ENCODE peak calls at places on chromosomes 2 and 18, in nine cellular contexts. Z is progenitor cell of endocrine pancreas, G is NCI-H1694, Y is ELF-1, C is H54, L is T-helper 22 cell, Q is activated T-cell treated with anti-CD3 and anti-CD28 coated beads for 24 hours, H is HuH-7, T is NCI-H2029 treated with DMSO at 0.1 percent for 48 hours. E is an unnamed sample.

GRCh38 chr2:207764096-207764630 is 5.5 kb downstream of the FZD5 start:
- DNase-seq in Z (no peak), G (no peak), Y (no peak), C (no peak), L (no peak), Q (no peak), H (no peak), T (no peak), E (no peak)

GRCh38 chr2:169961911-169962310 is 134.7 kb downstream of the UBR3 start:
- DNase-seq in Z (no peak), G (no peak), Y (no peak), C (no peak), L (no peak), Q (no peak), H (no peak), T (no peak), E (no peak)

GRCh38 chr2:182866461-182867369 is at the start of gene FRZB:
- DNase-seq in Z (peak; percentile 39), G (no peak), Y (peak; percentile 67), C (no peak), L (no peak), Q (no peak), H (peak; percentile 78), T (no peak), E (peak; percentile 95)

GRCh38 chr18:48942554-48943261 is 8.1 kb downstream of the SMAD7 start:
- DNase-seq in Z (peak; percentile 46), G (no peak), Y (peak; percentile 66), C (peak; percentile 78), L (no peak), Q (no peak), H (peak; percentile 83), T (no peak), E (peak; percentile 95)

GRCh38 chr2:159982270-159982669 is 80.1 kb downstream of the PLA2R1 start:
- DNase-seq in Z (no peak), G (no peak), Y (peak; percentile 28), C (peak; percentile 5), L (no peak), Q (no peak), H (no peak), T (no peak), E (peak; percentile 34)

GRCh38 chr2:144510206-144510991 is 9.5 kb downstream of the ZEB2 start:
- DNase-seq in Z (no peak), G (no peak), Y (peak; percentile 90), C (no peak), L (no peak), Q (no peak), H (no peak), T (no peak), E (peak; percentile 86)

GRCh38 chr2:30421551-30422436 is 25.3 kb upstream of the LCLAT1 start:
- DNase-seq in Z (no peak), G (no peak), Y (peak; percentile 67), C (no peak), L (peak; percentile 1), Q (no peak), H (no peak), T (no peak), E (peak; percentile 82)

GRCh38 chr2:213281156-213281555 is 3.1 kb upstream of the SPAG16 start:
- DNase-seq in Z (no peak), G (no peak), Y (no peak), C (no peak), L (no peak), Q (no peak), H (no peak), T (no peak), E (no peak)

GRCh38 chr18:38297910-38298309 is 732.3 kb upstream of the CELF4 start:
- DNase-seq in Z (no peak), G (peak; percentile 63), Y (no peak), C (no peak), L (no peak), Q (no peak), H (no peak), T (no peak), E (no peak)

GRCh38 chr2:240629968-240630770 is 4.9 kb downstream of the GPR35 start:
- DNase-seq in Z (no peak), G (no peak), Y (no peak), C (no peak), L (no peak), Q (no peak), H (no peak), T (no peak), E (no peak)

GRCh38 chr2:174631009-174631981 is 33.7 kb upstream of the WIPF1 start:
- DNase-seq in Z (no peak), G (no peak), Y (no peak), C (no peak), L (no peak), Q (no peak), H (no peak), T (no peak), E (no peak)

GRCh38 chr2:148552675-148553331 is 91.7 kb upstream of the EPC2 start:
- DNase-seq in Z (no peak), G (peak; percentile 31), Y (no peak), C (no peak), L (no peak), Q (peak; percentile 18), H (no peak), T (peak; percentile 73), E (no peak)

GRCh38 chr2:40554665-40555294 is 102.9 kb upstream of the SLC8A1 start:
- DNase-seq in Z (peak; percentile 28), G (peak; percentile 70), Y (peak; percentile 48), C (peak; percentile 6), L (no peak), Q (peak; percentile 8), H (peak; percentile 1), T (peak; percentile 32), E (peak; percentile 70)

GRCh38 chr18:55001625-55002024 is 42.4 kb upstream of the CCDC68 start:
- DNase-seq in Z (no peak), G (no peak), Y (no peak), C (no peak), L (no peak), Q (no peak), H (no peak), T (no peak), E (peak; percentile 9)

GRCh38 chr2:84417453-84417852 is 41.6 kb downstream of the SUCLG1 start:
- DNase-seq in Z (no peak), G (no peak), Y (no peak), C (no peak), L (no peak), Q (no peak), H (no peak), T (no peak), E (no peak)